ENCODE peak calls at places on chromosome 1, in eight cellular contexts. U is lung, P is stomach, E is astrocyte of the spinal cord, N is OCI-LY7, I is fibroblast of mammary gland, F is activated B cell treated with CpG ODN at 0.5 μM for 24 hours, T is cardiac muscle cell. W is an unnamed sample.

GRCh38 chr1:32701421-32701911 is 1.1 kb downstream of the SYNC start:
- DNase-seq in U (no peak), P (no peak), E (no peak), N (no peak), I (no peak), F (no peak), T (no peak), W (no peak)

GRCh38 chr1:150150511-150151021 is 850 bp downstream of the PLEKHO1 start:
- DNase-seq in U (no peak), P (no peak), E (no peak), N (peak; percentile 50), I (no peak), F (peak; percentile 42), T (no peak), W (no peak)

GRCh38 chr1:116711061-116711582 is 43.1 kb upstream of the CD2 start:
- DNase-seq in U (no peak), P (no peak), E (no peak), N (peak; percentile 16), I (no peak), F (no peak), T (no peak), W (no peak)

GRCh38 chr1:31105646-31106045 is 40.1 kb upstream of the PUM1 start:
- DNase-seq in U (no peak), P (no peak), E (no peak), N (no peak), I (peak; percentile 25), F (no peak), T (no peak), W (no peak)

GRCh38 chr1:165854101-165854845 is 26.9 kb downstream of the UCK2 start:
- DNase-seq in U (no peak), P (no peak), E (peak; percentile 90), N (no peak), I (peak; percentile 97), F (no peak), T (peak; percentile 94), W (no peak)

GRCh38 chr1:112618114-112618720 is 724 bp downstream of the ST7L start:
- DNase-seq in U (no peak), P (no peak), E (peak; percentile 46), N (peak; percentile 62), I (peak; percentile 54), F (no peak), T (peak; percentile 40), W (no peak)

GRCh38 chr1:36156329-36157114 is 562 bp downstream of the MAP7D1 start:
- DNase-seq in U (peak; percentile 65), P (peak; percentile 61), E (peak; percentile 56), N (peak; percentile 68), I (no peak), F (peak; percentile 48), T (peak; percentile 71), W (peak; percentile 68)

GRCh38 chr1:67616394-67616985 is 68.5 kb upstream of the GADD45A start:
- DNase-seq in U (no peak), P (no peak), E (no peak), N (no peak), I (no peak), F (no peak), T (no peak), W (no peak)

GRCh38 chr1:81512242-81512641 is 288.5 kb upstream of the ADGRL2 start:
- DNase-seq in U (no peak), P (no peak), E (no peak), N (no peak), I (no peak), F (no peak), T (peak; percentile 31), W (no peak)

GRCh38 chr1:36807262-36807661 is 227.1 kb downstream of the GRIK3 start:
- DNase-seq in U (no peak), P (no peak), E (no peak), N (no peak), I (no peak), F (no peak), T (no peak), W (no peak)

GRCh38 chr1:34425785-34426184 is 249.1 kb downstream of the C1orf94 start:
- DNase-seq in U (no peak), P (no peak), E (no peak), N (no peak), I (no peak), F (no peak), T (no peak), W (no peak)

GRCh38 chr1:178055779-178056471 is 38.0 kb upstream of the RASAL2 start:
- DNase-seq in U (no peak), P (peak; percentile 32), E (no peak), N (peak; percentile 3), I (peak; percentile 37), F (no peak), T (peak; percentile 34), W (peak; percentile 73)

GRCh38 chr1:248753715-248754280 is 1.8 kb downstream of the LYPD8 start:
- DNase-seq in U (no peak), P (no peak), E (no peak), N (no peak), I (no peak), F (no peak), T (no peak), W (no peak)

GRCh38 chr1:36300526-36300925 is 5.6 kb upstream of the SH3D21 start:
- DNase-seq in U (no peak), P (no peak), E (no peak), N (no peak), I (peak; percentile 46), F (no peak), T (no peak), W (no peak)

GRCh38 chr1:192973988-192974387 is 85.2 kb downstream of the UCHL5 start:
- DNase-seq in U (no peak), P (no peak), E (no peak), N (no peak), I (no peak), F (no peak), T (no peak), W (no peak)

GRCh38 chr1:155913969-155914757 is 3.0 kb upstream of the RIT1 start:
- DNase-seq in U (no peak), P (no peak), E (peak; percentile 26), N (no peak), I (peak; percentile 68), F (no peak), T (no peak), W (no peak)

GRCh38 chr1:89890085-89890754 is 69.4 kb downstream of the LRRC8D start:
- DNase-seq in U (no peak), P (no peak), E (peak; percentile 38), N (no peak), I (peak; percentile 63), F (no peak), T (peak; percentile 70), W (no peak)

GRCh38 chr1:55781003-55781402 is 565.8 kb upstream of the USP24 start:
- DNase-seq in U (no peak), P (no peak), E (no peak), N (no peak), I (no peak), F (no peak), T (no peak), W (no peak)

GRCh38 chr1:33335020-33335419 is 14.1 kb upstream of the A3GALT2 start:
- DNase-seq in U (no peak), P (no peak), E (no peak), N (no peak), I (no peak), F (no peak), T (peak; percentile 47), W (no peak)

GRCh38 chr1:21902378-21903012 is 34.6 kb downstream of the HSPG2 start:
- DNase-seq in U (no peak), P (no peak), E (no peak), N (no peak), I (no peak), F (no peak), T (no peak), W (no peak)

DNA sequence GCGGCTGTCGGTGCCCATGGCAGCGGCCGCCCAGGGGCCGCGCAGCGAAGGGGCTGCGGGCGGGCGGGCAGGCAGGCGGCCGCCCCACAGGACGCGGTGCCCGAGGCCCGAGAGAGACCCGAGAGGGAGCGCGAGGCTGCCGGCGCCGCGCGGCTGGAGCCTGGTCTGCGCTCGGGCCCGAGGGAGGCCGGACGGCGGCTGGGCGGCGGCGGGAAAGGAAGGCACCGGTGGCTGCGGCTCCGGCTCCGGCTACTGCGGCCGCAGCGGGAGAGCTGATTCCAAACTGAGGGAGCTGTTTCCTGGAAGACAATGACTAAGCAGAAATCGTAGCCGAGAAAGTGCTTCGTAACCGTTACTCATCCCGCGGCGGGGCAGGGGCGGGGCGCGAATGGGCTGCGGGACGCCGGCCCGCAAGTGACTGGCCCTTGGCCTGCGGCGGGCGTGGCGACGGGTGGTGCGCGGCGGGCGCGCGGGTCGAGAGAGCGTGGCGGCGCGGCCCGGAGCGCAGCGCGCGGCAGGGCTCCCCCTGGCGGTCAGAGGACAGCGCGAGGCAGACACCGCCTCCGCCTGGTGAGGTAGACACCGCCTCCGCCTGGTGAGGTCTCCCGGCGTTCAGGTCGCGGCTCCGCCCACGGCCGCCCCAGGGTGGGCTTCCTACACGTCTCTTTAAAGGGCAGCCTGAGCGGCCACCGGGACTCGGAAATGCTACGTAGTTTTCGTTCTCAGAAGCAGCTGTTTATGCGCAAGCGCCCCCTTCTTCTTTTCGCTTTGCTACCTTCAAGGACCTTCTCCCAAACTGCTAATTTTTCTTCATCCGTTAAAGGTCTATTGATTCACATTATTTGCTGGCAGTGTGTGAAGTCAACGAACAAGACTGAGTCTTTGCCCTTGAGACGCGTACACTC is at the start of gene GCLM:
- DNase-seq in U (peak; percentile 93), P (peak; percentile 94), E (peak; percentile 96), N (peak; percentile 93), I (peak; percentile 94), F (peak; percentile 95), T (peak; percentile 97), W (peak; percentile 95)
- TF ChIP-seq CTCF in U (peak; percentile 95), P (peak; percentile 89), E (peak; percentile 79), N (peak; percentile 82), I (peak; percentile 52), F (peak; percentile 48), T (peak; percentile 68), W (peak; percentile 94)

GRCh38 chr1:228236744-228237143 is 28.9 kb downstream of the OBSCN start:
- DNase-seq in U (no peak), P (peak; percentile 49), E (no peak), N (peak; percentile 56), I (peak; percentile 53), F (no peak), T (peak; percentile 66), W (peak; percentile 38)
- TF ChIP-seq CTCF in U (no peak), P (no peak), E (peak; percentile 42), N (peak; percentile 75), I (peak; percentile 61), F (no peak), T (peak; percentile 76), W (peak; percentile 13)

GRCh38 chr1:237811633-237812032 is 79.1 kb downstream of the ZP4 start:
- DNase-seq in U (no peak), P (no peak), E (no peak), N (no peak), I (no peak), F (no peak), T (no peak), W (no peak)

GRCh38 chr1:237812061-237812460 is 78.7 kb downstream of the ZP4 start:
- DNase-seq in U (no peak), P (no peak), E (no peak), N (no peak), I (no peak), F (no peak), T (no peak), W (no peak)

GRCh38 chr1:237817277-237817676 is 73.4 kb downstream of the ZP4 start:
- DNase-seq in U (no peak), P (no peak), E (no peak), N (no peak), I (no peak), F (no peak), T (no peak), W (no peak)

GRCh38 chr1:237814319-237814924 is 76.3 kb downstream of the ZP4 start:
- DNase-seq in U (no peak), P (no peak), E (peak; percentile 7), N (peak; percentile 25), I (peak; percentile 17), F (no peak), T (peak; percentile 32), W (no peak)
- TF ChIP-seq CTCF in U (no peak), P (no peak), E (peak; percentile 40), N (peak; percentile 88), I (peak; percentile 37), F (no peak), T (peak; percentile 53), W (no peak)

GRCh38 chr1:164773146-164773545 is 214.2 kb downstream of the PBX1 start:
- DNase-seq in U (no peak), P (no peak), E (no peak), N (no peak), I (no peak), F (no peak), T (no peak), W (no peak)
- TF ChIP-seq CTCF in U (no peak), P (no peak), E (no peak), N (no peak), I (no peak), F (no peak), T (no peak), W (no peak)

W was measured in GM20000.